ENCODE peak calls at places on chromosomes 5 and 9, in four cellular contexts. One of them, this sample, is unnamed.

GRCh38 chr5:134511796-134512660 is 13.4 kb upstream of the JADE2 start:
- DNase-seq in K562: peak; percentile 52
- DNase-seq in HepG2: peak; percentile 74
- DNase-seq in HEK293T: no peak
- DNase-seq in this sample: no peak

GRCh38 chr9:113258282-113258681 is 17.1 kb downstream of the CDC26 start:
- DNase-seq in HEK293T: no peak
- DNase-seq in K562: no peak
- DNase-seq in HepG2: no peak
- DNase-seq in this sample: no peak

GRCh38 chr9:133384736-133385321 is 8.7 kb downstream of the STKLD1 start:
- DNase-seq in HepG2: peak; percentile 35
- DNase-seq in HEK293T: no peak
- DNase-seq in K562: no peak
- DNase-seq in this sample: no peak

GRCh38 chr5:57783693-57784092 is 301.1 kb upstream of the ACTBL2 start:
- DNase-seq in HepG2: no peak
- DNase-seq in K562: no peak
- DNase-seq in HEK293T: no peak
- DNase-seq in this sample: no peak

GRCh38 chr9:93962561-93963440 is 7.6 kb upstream of the BARX1 start:
- DNase-seq in K562: peak; percentile 88
- DNase-seq in HEK293T: peak; percentile 80
- DNase-seq in HepG2: peak; percentile 66
- DNase-seq in this sample: peak; percentile 11

GRCh38 chr5:16669776-16670175 is 53.0 kb upstream of the RETREG1 start:
- DNase-seq in HepG2: no peak
- DNase-seq in K562: no peak
- DNase-seq in HEK293T: no peak
- DNase-seq in this sample: no peak

GRCh38 chr9:121505903-121506640 is 6.4 kb upstream of the GGTA1 start:
- DNase-seq in K562: no peak
- DNase-seq in HEK293T: no peak
- DNase-seq in HepG2: no peak
- DNase-seq in this sample: no peak

GRCh38 chr9:126773004-126773607 is 31.7 kb upstream of the ZBTB43 start:
- DNase-seq in K562: peak; percentile 38
- DNase-seq in HepG2: peak; percentile 32
- DNase-seq in HEK293T: peak; percentile 65
- DNase-seq in this sample: no peak

GRCh38 chr5:167049043-167049663 is 1242.3 kb upstream of the WWC1 start:
- DNase-seq in HepG2: peak; percentile 21
- DNase-seq in HEK293T: peak; percentile 47
- DNase-seq in K562: peak; percentile 17
- DNase-seq in this sample: no peak

GRCh38 chr5:167950126-167950721 is 341.2 kb upstream of the WWC1 start:
- DNase-seq in K562: no peak
- DNase-seq in HepG2: no peak
- DNase-seq in HEK293T: no peak
- DNase-seq in this sample: no peak

GRCh38 chr9:82273121-82273520 is 284.5 kb downstream of the SPATA31D1 start:
- DNase-seq in HEK293T: no peak
- DNase-seq in K562: no peak
- DNase-seq in HepG2: no peak
- DNase-seq in this sample: no peak

GRCh38 chr5:125486634-125487033 is 740.2 kb upstream of the ZNF608 start:
- DNase-seq in HepG2: no peak
- DNase-seq in K562: no peak
- DNase-seq in HEK293T: no peak
- DNase-seq in this sample: no peak

GRCh38 chr9:78163834-78164233 is 72.0 kb upstream of the CEP78 start:
- DNase-seq in HepG2: no peak
- DNase-seq in K562: no peak
- DNase-seq in HEK293T: no peak
- DNase-seq in this sample: no peak

GRCh38 chr9:112112519-112112918 is 62.6 kb downstream of the SUSD1 start:
- DNase-seq in HepG2: no peak
- DNase-seq in K562: no peak
- DNase-seq in HEK293T: no peak
- DNase-seq in this sample: no peak

GRCh38 chr9:122092611-122093506 is at the start of gene TTLL11:
- DNase-seq in HEK293T: peak; percentile 95
- DNase-seq in HepG2: peak; percentile 85
- DNase-seq in K562: peak; percentile 95
- DNase-seq in this sample: peak; percentile 48

DNA sequence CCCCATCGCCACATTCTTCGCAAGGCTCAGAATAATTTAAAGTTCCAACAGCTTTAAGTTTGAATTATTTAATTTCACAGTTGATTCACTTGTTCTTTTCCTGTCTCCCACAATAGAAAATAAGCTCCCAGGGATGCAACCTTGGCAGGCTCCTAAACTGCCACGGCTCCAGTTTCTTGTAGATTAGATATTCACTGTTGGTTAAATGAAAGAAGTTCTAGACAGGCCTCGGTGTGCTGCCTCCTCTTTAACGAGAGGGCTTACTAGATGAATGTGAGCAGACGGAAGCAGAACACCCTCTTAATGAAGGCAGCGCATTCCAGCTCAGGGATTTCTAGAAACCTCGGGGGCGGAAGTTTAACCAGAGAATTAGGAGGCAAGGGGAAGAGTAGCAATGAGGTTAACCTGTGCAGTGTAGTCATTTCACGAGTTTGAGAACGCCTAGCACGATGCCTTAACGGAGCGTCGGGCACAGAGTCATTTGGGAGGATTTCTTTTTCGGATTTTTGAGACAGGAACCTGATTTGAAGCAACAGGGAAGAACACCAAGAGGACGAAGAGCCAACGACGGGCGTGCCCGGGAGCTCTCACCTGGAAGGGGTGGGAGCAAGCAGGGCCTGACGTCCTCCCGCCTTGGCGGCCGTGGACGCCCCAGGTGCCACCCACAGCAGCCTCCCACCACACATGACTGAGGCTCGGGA is 637 bp upstream of the SMC5 start:
- DNase-seq in HEK293T: peak; percentile 18
- DNase-seq in K562: peak; percentile 18
- DNase-seq in HepG2: peak; percentile 26
- DNase-seq in this sample: no peak
- TF ChIP-seq FOXK2 in HEK293T: no peak
- TF ChIP-seq FOXK2 in K562: no peak
- TF ChIP-seq FOXK2 in HepG2: no peak
- TF ChIP-seq FOXK2 in this sample: no peak

GRCh38 chr9:114657705-114658104 is at the start of gene TEX53:
- DNase-seq in HEK293T: no peak
- DNase-seq in HepG2: no peak
- DNase-seq in K562: no peak
- DNase-seq in this sample: no peak

GRCh38 chr9:114666441-114666840 is 8.8 kb upstream of the TEX53 start:
- DNase-seq in K562: no peak
- DNase-seq in HepG2: no peak
- DNase-seq in HEK293T: no peak
- DNase-seq in this sample: no peak

GRCh38 chr9:114666841-114667240 is 9.2 kb upstream of the TEX53 start:
- DNase-seq in HepG2: no peak
- DNase-seq in HEK293T: no peak
- DNase-seq in K562: no peak
- DNase-seq in this sample: no peak

GRCh38 chr9:114664181-114664580 is 6.6 kb upstream of the TEX53 start:
- DNase-seq in HepG2: no peak
- DNase-seq in HEK293T: no peak
- DNase-seq in K562: no peak
- DNase-seq in this sample: no peak

GRCh38 chr9:114662081-114662989 is 4.7 kb upstream of the TEX53 start:
- DNase-seq in K562: peak; percentile 77
- DNase-seq in HepG2: peak; percentile 22
- DNase-seq in HEK293T: peak; percentile 77
- DNase-seq in this sample: no peak
- TF ChIP-seq FOXK2 in K562: no peak
- TF ChIP-seq FOXK2 in HepG2: no peak
- TF ChIP-seq FOXK2 in HEK293T: no peak
- TF ChIP-seq FOXK2 in this sample: no peak

DNA sequence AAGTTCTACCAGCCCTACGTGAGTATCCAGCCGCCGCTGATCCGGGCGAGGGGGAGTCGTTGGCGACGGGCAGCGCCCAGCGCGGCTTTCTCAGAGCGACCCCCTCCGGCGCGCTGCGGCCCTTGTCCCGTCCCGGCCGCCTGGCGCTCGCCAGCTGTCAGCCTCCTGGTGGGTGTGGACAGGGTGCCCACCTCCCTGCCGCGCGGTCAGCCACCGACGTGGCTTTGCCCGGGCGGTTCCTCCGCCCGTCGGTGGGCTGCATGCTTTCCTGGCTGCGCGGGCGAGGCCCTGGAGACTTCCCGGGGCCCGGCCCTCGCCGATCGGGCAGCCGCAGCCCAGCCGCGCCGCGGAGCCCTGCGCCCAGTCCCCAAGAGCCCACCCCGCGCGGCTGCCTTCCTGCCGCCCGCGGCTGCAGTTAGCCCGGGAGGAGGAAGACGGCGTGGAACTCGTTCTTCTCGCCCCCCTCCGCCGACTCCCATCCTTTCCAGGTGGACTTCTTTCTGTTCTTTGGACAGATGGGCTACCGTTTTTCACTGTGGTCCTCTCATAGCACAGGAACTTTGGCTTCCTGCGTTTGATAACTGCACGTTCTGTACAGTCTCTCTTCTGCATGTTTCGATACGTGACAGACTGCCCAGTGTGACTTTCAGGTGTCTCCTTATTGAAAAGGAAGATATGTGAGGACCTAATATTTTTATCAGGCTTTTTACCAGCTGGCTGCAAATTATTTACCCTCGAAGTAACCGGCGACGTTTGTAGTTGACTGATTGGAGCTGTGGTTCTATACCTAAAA is 550 bp downstream of the AP3S1 start:
- DNase-seq in K562: no peak
- DNase-seq in HEK293T: peak; percentile 48
- DNase-seq in HepG2: peak; percentile 65
- DNase-seq in this sample: no peak
- TF ChIP-seq FOXK2 in K562: no peak
- TF ChIP-seq FOXK2 in HEK293T: no peak
- TF ChIP-seq FOXK2 in HepG2: no peak
- TF ChIP-seq FOXK2 in this sample: no peak

DNA sequence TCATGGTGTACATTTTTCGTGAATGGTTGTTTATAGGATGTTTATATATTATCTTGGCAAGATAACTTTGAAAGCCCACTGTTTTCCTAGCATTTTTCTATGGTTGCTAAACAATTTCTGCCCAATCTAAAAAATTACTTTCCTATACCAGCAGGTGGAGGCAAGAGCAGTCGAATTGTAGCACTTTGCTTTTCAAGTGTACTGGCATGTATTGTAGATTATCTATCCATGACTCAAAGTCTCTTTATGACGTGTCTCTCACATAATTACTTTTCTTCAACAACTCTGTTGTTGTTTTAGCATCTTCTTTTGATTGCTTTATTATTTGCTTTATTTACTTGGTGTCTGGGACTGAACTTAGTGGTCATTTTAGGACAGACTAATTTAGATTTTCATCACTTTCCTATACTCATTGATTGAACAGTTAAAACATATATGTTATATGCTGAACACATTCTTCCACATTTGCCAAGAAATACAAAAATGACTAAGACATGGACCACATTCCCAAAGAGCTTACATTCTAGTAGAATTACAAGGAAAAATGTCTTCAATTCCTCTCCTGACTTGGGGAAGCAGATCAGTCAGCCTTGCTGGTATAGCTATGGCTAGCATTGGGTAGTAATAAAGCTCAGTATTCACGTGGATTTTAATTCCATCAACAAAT is 20.7 kb downstream of the NLN start:
- DNase-seq in HepG2: peak; percentile 40
- DNase-seq in HEK293T: peak; percentile 40
- DNase-seq in K562: peak; percentile 38
- DNase-seq in this sample: peak; percentile 21
- TF ChIP-seq FOXK2 in HepG2: no peak
- TF ChIP-seq FOXK2 in HEK293T: no peak
- TF ChIP-seq FOXK2 in K562: no peak
- TF ChIP-seq FOXK2 in this sample: no peak

GRCh38 chr9:14542071-14542470 is 151.2 kb downstream of the ZDHHC21 start:
- DNase-seq in K562: no peak
- DNase-seq in HEK293T: no peak
- DNase-seq in HepG2: no peak
- DNase-seq in this sample: no peak
- TF ChIP-seq FOXK2 in K562: no peak
- TF ChIP-seq FOXK2 in HEK293T: no peak
- TF ChIP-seq FOXK2 in HepG2: no peak
- TF ChIP-seq FOXK2 in this sample: no peak

GRCh38 chr9:118170032-118170955 is 466.1 kb downstream of the TLR4 start:
- DNase-seq in HEK293T: peak; percentile 45
- DNase-seq in K562: peak; percentile 8
- DNase-seq in HepG2: peak; percentile 7
- DNase-seq in this sample: no peak
- TF ChIP-seq FOXK2 in HEK293T: no peak
- TF ChIP-seq FOXK2 in K562: no peak
- TF ChIP-seq FOXK2 in HepG2: no peak
- TF ChIP-seq FOXK2 in this sample: no peak

GRCh38 chr9:106945727-106946690 is 83.0 kb downstream of the ZNF462 start:
- DNase-seq in HEK293T: no peak
- DNase-seq in HepG2: no peak
- DNase-seq in K562: no peak
- DNase-seq in this sample: no peak
- TF ChIP-seq FOXK2 in HEK293T: no peak
- TF ChIP-seq FOXK2 in HepG2: no peak
- TF ChIP-seq FOXK2 in K562: no peak
- TF ChIP-seq FOXK2 in this sample: no peak